ENCODE peak calls at places on chromosomes 7 and 10, in four cellular contexts. Z, M, O and T are unnamed samples.

GRCh38 chr7:140744005-140744404 is 47.5 kb downstream of the NDUFB2 start:
- DNase-seq in Z (no peak), M (no peak), O (no peak), T (no peak)

GRCh38 chr7:50119815-50120637 is 27.0 kb upstream of the ZPBP start:
- DNase-seq in Z (no peak), M (peak; percentile 25), O (no peak), T (no peak)

GRCh38 chr10:119113805-119114732 is 10.2 kb downstream of the DENND10 start:
- DNase-seq in Z (no peak), M (no peak), O (no peak), T (peak; percentile 95)

GRCh38 chr7:25675789-25676474 is 447.6 kb upstream of the NPVF start:
- DNase-seq in Z (no peak), M (no peak), O (no peak), T (no peak)

GRCh38 chr7:156402255-156402654 is 238.3 kb upstream of the RNF32 start:
- DNase-seq in Z (no peak), M (peak; percentile 77), O (no peak), T (no peak)

GRCh38 chr10:110919349-110919931 is at the start of gene SHOC2:
- DNase-seq in Z (no peak), M (peak; percentile 84), O (no peak), T (no peak)

GRCh38 chr7:36016648-36017047 is 136.4 kb upstream of the EEPD1 start:
- DNase-seq in Z (no peak), M (no peak), O (no peak), T (no peak)

GRCh38 chr7:45670717-45671116 is 96.5 kb downstream of the ADCY1 start:
- DNase-seq in Z (no peak), M (no peak), O (no peak), T (no peak)

GRCh38 chr10:112360308-112361270 is 13.3 kb upstream of the ACSL5 start:
- DNase-seq in Z (peak; percentile 26), M (no peak), O (no peak), T (peak; percentile 21)

GRCh38 chr10:96858038-96858705 is 26.1 kb downstream of the LCOR start:
- DNase-seq in Z (no peak), M (no peak), O (no peak), T (peak; percentile 25)

GRCh38 chr10:122113161-122113944 is 124.4 kb downstream of the TACC2 start:
- DNase-seq in Z (peak; percentile 77), M (peak; percentile 16), O (no peak), T (peak; percentile 68)

DNA sequence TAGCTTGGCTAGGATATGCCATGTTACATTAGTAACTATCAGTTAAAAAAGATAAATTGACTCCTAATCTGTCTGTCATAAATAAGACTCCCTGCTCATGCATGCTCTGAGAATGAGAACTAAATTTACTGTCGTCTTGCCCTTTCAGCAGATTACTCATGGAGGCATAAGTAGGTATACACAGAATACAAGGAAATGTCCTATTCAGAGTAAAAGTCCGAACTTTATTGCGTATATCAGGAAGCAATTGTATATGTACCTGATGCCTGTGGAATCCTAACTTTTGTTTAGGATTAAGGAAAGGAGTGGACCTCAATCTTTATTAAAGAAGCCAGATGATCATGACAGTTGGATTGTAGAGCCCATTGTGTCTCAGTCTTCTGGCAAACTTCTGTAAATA is 118.6 kb downstream of the THSD7A start:
- DNase-seq in Z (peak; percentile 41), M (no peak), O (no peak), T (no peak)
- H3K4me1 ChIP-seq in Z (peaks cover 42% of the 10 kb centered on the region), M (no peaks in the 10 kb centered on the region), O (no peaks in the 10 kb centered on the region), T (no peaks in the 10 kb centered on the region)

DNA sequence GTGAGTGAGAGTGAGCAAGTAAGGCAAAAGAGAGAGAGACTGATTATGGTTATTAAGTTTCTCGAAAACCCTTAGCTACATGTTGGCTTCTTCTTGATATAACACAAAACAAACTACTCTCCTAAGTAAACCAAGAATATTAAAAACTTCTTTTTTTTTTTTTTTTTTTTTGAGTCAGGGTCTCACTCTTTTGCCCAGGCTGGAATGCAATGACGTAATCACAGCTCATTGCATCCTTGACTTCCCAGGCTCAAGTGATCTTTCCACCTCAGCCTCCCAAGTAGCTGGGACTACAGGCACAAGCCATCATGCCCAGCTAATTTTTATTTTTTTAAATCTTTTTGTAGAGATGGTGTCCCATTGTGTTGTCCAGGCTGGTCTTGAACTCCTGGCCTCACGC is 102.2 kb upstream of the IL6 start:
- DNase-seq in Z (no peak), M (no peak), O (no peak), T (no peak)
- TF ChIP-seq FOS in Z (no peak), M (no peak), O (no peak), T (no peak)

GRCh38 chr10:116676118-116676517 is 55.4 kb downstream of the PNLIPRP2 start:
- DNase-seq in Z (no peak), M (no peak), O (no peak), T (no peak)
- H3K4me1 ChIP-seq in Z (no peaks in the 10 kb centered on the region), M (no peaks in the 10 kb centered on the region), O (no peaks in the 10 kb centered on the region), T (peaks cover 5% of the 10 kb centered on the region)

DNA sequence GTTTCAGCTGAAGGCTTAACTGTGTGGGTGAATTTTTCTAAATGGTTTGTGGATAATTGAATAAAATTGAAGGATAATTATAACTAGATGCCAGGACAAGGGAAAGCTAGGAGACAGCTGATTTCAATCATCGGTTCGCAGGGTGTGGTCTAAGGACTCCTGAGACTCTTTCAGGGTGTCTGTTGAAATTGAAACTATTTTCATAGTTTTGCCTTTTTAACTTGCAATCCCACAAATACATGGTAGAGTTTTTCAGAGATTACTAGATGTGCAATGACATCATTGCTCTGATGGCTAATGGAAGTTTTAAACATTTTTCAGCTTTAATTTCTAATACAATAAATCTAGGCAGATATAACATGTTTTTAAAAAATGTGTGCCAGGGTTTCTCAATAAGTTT is 18.5 kb downstream of the TRUB1 start:
- DNase-seq in Z (no peak), M (no peak), O (no peak), T (no peak)
- TF ChIP-seq FOS in Z (no peak), M (no peak), O (no peak), T (no peak)

DNA sequence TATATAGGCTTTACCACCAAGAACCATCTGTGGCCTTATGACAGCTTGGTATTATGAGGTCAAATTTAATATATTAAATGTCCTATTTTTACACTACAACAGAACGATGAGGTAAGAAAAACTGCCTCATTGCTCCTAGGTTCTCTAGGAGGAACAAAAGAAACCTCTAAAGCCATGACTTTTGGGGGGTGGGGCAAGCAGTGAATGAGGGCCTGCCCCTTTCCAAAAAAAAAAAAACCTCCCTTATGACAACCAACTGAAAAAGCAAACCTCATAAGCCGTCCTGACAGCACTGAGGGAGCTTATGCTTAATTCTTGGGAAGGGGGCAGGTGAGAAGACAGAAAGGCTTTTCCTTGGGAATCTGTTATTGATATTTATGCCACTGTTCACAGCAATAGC is 116.6 kb downstream of the KMT2E start:
- DNase-seq in Z (no peak), M (no peak), O (no peak), T (no peak)
- H3K4me1 ChIP-seq in Z (peaks cover 7% of the 10 kb centered on the region), M (peaks cover 22% of the 10 kb centered on the region), O (peaks cover 16% of the 10 kb centered on the region), T (peaks cover 1% of the 10 kb centered on the region)

DNA sequence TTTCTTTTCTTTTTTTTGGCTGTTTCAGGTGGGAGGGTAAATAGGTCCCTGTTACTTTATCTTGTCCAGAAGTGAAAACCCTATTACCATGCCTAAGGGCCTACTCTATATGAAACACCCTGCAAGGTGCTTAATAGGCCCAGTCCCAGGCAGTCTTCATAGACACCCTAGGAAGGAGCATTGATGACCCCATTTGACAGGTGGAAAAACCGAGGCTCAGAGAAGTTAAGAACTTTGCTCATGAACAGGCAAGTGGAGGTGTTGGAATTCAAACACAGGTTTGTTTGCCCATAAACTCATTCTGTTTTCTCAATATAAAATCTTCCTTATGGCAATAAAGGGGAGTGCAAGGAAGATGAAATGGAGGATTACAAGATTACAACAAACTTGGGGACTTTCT is 115.8 kb downstream of the ARHGAP22 start:
- DNase-seq in Z (no peak), M (no peak), O (no peak), T (no peak)
- TF ChIP-seq FOS in Z (no peak), M (no peak), O (no peak), T (no peak)

GRCh38 chr7:139658919-139659675 is 118.7 kb downstream of the HIPK2 start:
- DNase-seq in Z (no peak), M (no peak), O (no peak), T (no peak)

GRCh38 chr7:139656387-139656786 is 121.4 kb downstream of the HIPK2 start:
- DNase-seq in Z (no peak), M (no peak), O (no peak), T (no peak)

GRCh38 chr7:139657749-139658148 is 120.0 kb downstream of the HIPK2 start:
- DNase-seq in Z (no peak), M (no peak), O (no peak), T (no peak)

GRCh38 chr7:139654270-139655181 is 123.3 kb downstream of the HIPK2 start:
- DNase-seq in Z (no peak), M (no peak), O (no peak), T (no peak)

GRCh38 chr7:139655305-139655704 is 122.5 kb downstream of the HIPK2 start:
- DNase-seq in Z (no peak), M (no peak), O (no peak), T (no peak)
- H3K4me1 ChIP-seq in Z (peaks cover 18% of the 10 kb centered on the region), M (peaks cover 13% of the 10 kb centered on the region), O (peaks cover 8% of the 10 kb centered on the region), T (peaks cover 24% of the 10 kb centered on the region)

DNA sequence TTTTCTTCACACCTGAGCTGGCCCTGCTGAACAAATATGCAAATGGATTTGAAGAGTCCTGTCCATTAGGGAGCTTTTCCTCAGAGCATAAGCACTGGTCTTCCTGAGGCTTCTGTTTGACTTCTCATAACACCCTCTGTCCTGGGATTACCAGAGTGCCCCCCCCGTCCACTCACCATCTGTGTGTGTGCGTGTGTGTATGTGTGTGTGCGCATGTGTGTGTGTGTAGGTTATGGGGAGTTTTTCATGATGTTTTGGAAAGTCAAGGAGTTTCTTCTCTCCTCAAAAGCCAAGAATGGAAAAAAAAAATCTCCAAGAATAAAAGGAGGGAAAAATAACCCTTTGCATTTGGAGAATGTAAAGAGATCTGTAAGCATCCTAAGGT is 57.7 kb upstream of the COMTD1 start:
- DNase-seq in Z (no peak), M (no peak), O (no peak), T (peak; percentile 25)
- TF ChIP-seq FOS in Z (no peak), M (no peak), O (no peak), T (no peak)

GRCh38 chr7:47557986-47558670 is 23.8 kb downstream of the TNS3 start:
- DNase-seq in Z (no peak), M (no peak), O (no peak), T (no peak)
- H3K4me1 ChIP-seq in Z (peaks cover 4% of the 10 kb centered on the region), M (no peaks in the 10 kb centered on the region), O (peaks cover under 1% of the 10 kb centered on the region), T (peaks cover 16% of the 10 kb centered on the region)

DNA sequence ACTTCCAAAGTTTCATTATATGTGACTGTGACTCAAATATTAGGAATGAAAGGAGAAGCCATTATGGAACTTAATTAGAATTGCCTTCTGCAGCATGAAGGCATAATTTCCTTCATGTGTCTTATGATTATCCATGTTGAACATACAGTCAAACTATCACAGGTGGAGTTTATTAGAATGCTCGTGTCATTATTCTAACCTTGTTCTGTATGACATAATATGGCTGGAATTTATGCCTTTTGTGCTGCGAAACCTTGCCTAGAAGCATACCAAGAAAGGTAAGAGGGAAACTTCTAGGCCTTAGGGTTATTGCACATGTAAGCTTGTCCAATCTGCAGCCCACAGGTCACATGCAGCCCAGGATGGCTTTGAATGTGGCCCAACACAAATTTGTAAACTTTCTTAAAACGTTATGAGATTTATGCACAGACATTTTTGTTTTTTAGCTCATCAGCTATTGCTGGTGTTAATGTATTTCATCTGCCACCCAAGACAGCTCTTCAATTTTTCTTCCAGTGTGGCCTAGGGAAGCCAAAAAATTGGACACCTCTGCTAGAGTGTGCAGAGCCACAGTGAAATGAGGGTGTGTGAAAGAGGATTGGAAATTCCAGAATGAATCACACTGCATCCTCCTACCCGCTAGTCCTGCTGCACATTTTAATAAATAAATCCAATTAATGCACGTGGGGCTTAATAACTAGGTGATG is 133.5 kb downstream of the TMEM26 start:
- DNase-seq in Z (no peak), M (no peak), O (no peak), T (peak; percentile 6)
- TF ChIP-seq FOS in Z (no peak), M (no peak), O (no peak), T (no peak)